ENCODE peak calls at places on chromosomes 2 and 18, in eight cellular contexts. Z is transverse colon, A is astrocyte of the spinal cord, M is stomach, I is foreskin fibroblast, O is mammary epithelial cell, C is endothelial cell, F is H9. K is an unnamed sample.

GRCh38 chr2:236600892-236601291 is 31.3 kb downstream of the ACKR3 start:
- DNase-seq in Z (no peak), A (no peak), M (no peak), I (no peak), O (peak; percentile 84), C (no peak), F (no peak), K (no peak)

GRCh38 chr2:201974651-201975050 is 59.0 kb upstream of the FZD7 start:
- DNase-seq in Z (no peak), A (no peak), M (no peak), I (no peak), O (no peak), C (no peak), F (no peak), K (no peak)

GRCh38 chr2:216023055-216023648 is 9.8 kb upstream of the MREG start:
- DNase-seq in Z (peak; percentile 46), A (peak; percentile 58), M (peak; percentile 54), I (peak; percentile 78), O (peak; percentile 40), C (peak; percentile 56), F (peak; percentile 57), K (no peak)

GRCh38 chr2:118102433-118103082 is 14.3 kb downstream of the INSIG2 start:
- DNase-seq in Z (no peak), A (no peak), M (no peak), I (no peak), O (peak; percentile 63), C (no peak), F (no peak), K (no peak)

GRCh38 chr2:54308186-54308585 is 52.2 kb upstream of the TSPYL6 start:
- DNase-seq in Z (no peak), A (no peak), M (no peak), I (peak; percentile 15), O (no peak), C (no peak), F (no peak), K (no peak)

GRCh38 chr2:164739966-164740365 is 101.7 kb downstream of the COBLL1 start:
- DNase-seq in Z (no peak), A (peak; percentile 79), M (no peak), I (peak; percentile 67), O (peak; percentile 82), C (no peak), F (no peak), K (no peak)

GRCh38 chr2:19538411-19538963 is 180.1 kb upstream of the OSR1 start:
- DNase-seq in Z (peak; percentile 63), A (peak; percentile 96), M (peak; percentile 31), I (peak; percentile 80), O (peak; percentile 99), C (no peak), F (no peak), K (peak; percentile 47)

GRCh38 chr2:24667542-24667941 is 125.6 kb downstream of the PTRHD1 start:
- DNase-seq in Z (no peak), A (no peak), M (no peak), I (no peak), O (no peak), C (no peak), F (no peak), K (no peak)

GRCh38 chr2:9775999-9776685 is 67.1 kb upstream of the TAF1B start:
- DNase-seq in Z (no peak), A (no peak), M (no peak), I (no peak), O (no peak), C (no peak), F (no peak), K (no peak)

GRCh38 chr2:9777081-9777480 is 66.2 kb upstream of the TAF1B start:
- DNase-seq in Z (no peak), A (no peak), M (no peak), I (no peak), O (no peak), C (no peak), F (no peak), K (no peak)

GRCh38 chr2:9779572-9780264 is 63.6 kb upstream of the TAF1B start:
- DNase-seq in Z (no peak), A (no peak), M (no peak), I (no peak), O (no peak), C (no peak), F (no peak), K (no peak)

GRCh38 chr2:9778471-9779402 is 64.5 kb upstream of the TAF1B start:
- DNase-seq in Z (no peak), A (no peak), M (no peak), I (no peak), O (no peak), C (no peak), F (no peak), K (no peak)

DNA sequence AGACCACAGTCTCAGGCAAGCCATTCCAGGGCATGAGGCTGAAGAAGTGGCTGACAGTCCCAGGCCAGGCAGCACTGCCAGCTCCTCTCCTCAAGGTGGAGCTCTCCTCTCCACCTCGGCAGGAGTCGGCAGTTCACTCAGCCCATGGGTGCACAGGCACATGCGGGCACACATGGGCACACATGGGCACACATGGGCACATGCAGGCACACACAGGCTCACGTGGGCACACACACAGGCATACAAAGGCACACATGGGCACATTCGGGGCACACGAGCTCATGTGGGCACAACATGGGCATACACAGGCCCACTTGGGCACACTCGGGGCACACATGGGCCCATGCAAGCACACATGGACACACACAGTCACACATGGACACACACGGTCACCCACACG is 65.3 kb upstream of the TAF1B start:
- DNase-seq in Z (peak; percentile 46), A (no peak), M (no peak), I (no peak), O (peak; percentile 23), C (peak; percentile 46), F (peak; percentile 55), K (no peak)
- TF ChIP-seq CTCF in Z (peak; percentile 36), A (peak; percentile 55), M (no peak), I (peak; percentile 38), O (peak; percentile 80), C (peak; percentile 43), F (peak; percentile 71), K (no peak)

GRCh38 chr2:9690716-9691498 is 60.1 kb upstream of the YWHAQ start:
- DNase-seq in Z (no peak), A (no peak), M (no peak), I (no peak), O (no peak), C (no peak), F (no peak), K (no peak)
- TF ChIP-seq CTCF in Z (no peak), A (peak; percentile 12), M (no peak), I (no peak), O (no peak), C (no peak), F (peak; percentile 22), K (no peak)

DNA sequence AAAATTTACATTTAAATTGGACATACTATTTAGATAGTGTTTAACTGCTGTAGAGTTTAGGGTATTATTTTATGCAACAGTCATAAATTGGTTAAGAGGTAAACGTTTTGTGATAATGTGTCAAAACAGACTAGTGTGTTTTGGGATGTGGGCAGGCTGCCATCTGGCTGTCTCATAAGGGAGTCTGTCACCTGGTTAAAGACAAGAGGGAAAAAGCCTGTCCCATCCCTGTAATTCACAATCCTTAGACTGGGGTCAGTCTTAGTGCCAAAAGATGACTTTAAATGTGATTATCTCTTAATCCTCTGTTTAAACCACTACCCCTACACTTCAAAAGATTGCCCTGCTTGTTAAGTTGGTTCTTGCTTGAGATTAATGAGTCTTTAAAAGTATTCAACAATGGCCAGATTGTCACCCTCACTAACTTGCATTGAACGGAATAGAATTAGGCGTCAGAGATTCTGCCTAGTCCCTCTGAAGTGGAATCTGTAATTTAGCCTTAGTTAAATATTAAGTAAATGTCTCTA is 59.2 kb downstream of the SGPP2 start:
- DNase-seq in Z (peak; percentile 32), A (no peak), M (no peak), I (peak; percentile 5), O (no peak), C (no peak), F (no peak), K (no peak)
- TF ChIP-seq CTCF in Z (no peak), A (no peak), M (no peak), I (no peak), O (no peak), C (no peak), F (peak; percentile 21), K (no peak)

GRCh38 chr2:178241852-178242551 is 47.7 kb downstream of the OSBPL6 start:
- DNase-seq in Z (peak; percentile 20), A (peak; percentile 95), M (peak; percentile 37), I (peak; percentile 92), O (peak; percentile 82), C (no peak), F (no peak), K (peak; percentile 79)
- TF ChIP-seq CTCF in Z (no peak), A (no peak), M (no peak), I (no peak), O (no peak), C (no peak), F (no peak), K (no peak)

DNA sequence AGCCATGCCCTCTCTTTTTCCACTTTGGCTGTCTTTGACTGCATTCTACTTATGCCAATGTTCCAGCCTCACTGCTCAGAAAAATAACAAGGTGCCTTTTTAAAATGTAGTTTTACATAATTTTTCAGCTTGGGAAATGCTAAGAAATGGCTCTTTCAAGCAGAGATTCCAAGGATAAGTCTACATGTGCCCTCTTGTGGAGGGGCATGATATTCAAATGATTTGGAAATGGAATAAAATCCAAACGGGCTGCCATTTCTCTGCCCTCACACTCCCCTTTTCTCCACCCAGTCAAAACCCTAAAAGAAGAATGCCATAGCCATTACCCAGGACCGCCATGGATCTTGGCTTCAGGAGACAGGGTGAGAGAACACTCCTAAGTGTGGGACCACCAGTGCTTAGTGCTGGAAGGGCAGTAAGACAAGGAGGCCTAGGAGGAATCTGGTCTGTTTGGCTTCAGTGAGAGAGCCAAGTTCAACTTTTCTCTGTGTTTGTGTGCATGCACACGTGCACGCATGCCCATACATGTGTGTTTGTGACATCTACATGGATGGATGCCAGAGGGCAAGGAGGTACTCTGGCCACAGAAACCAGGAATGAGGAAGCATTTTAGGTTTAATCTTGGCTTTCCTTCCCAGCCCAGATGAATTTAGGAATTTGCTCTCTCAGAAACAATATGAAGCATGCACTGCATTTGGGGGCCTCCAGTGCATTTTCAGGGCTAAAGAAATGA is 174.0 kb upstream of the SLC14A2 start:
- DNase-seq in Z (no peak), A (peak; percentile 7), M (no peak), I (peak; percentile 55), O (peak; percentile 53), C (no peak), F (no peak), K (peak; percentile 1)
- TF ChIP-seq CTCF in Z (peak; percentile 45), A (peak; percentile 32), M (no peak), I (peak; percentile 46), O (peak; percentile 63), C (peak; percentile 45), F (peak; percentile 48), K (peak; percentile 52)

DNA sequence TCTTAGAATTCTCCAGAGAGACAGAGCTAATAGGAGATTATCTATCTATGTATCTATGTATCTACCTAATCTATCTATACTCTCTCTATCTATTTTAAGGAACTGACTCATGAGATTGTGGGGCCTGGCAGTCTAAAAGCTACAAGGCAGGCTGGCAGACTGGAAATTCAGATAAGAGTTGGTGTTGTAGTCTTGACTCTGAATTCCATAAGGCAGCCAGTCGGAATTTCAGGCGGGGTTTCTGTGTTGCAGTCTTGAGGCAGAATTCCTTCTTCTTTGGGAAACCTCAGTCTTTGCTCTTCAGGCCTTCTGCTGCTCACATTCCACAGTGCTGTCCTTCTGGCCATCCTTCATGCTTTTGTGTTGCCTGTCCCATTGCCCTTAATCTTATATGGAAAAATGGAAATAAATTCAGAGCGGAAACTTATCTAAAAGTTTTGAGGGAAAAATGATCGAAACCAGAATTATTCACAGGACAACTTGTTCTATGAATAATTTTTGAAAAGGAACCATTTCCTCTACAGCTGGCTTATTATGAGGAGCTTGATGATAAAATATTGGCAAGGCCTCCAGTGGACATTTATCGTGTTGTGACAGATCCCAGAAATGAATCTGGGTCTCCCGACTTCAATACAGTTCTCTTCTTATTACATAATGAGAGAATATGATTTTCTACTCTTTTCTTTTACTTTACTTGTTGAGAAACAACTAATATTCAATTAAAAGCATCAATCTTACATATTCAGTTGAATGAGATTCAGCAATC is 10.8 kb downstream of the IL1RL1 start:
- DNase-seq in Z (no peak), A (no peak), M (no peak), I (no peak), O (no peak), C (no peak), F (no peak), K (no peak)
- TF ChIP-seq CTCF in Z (no peak), A (no peak), M (no peak), I (no peak), O (no peak), C (no peak), F (no peak), K (no peak)